ENCODE peak calls at places on chromosome 16, in nine cellular contexts. H is NCI-H1048; T is kidney; G is fibroblast of villous mesenchyme; X is NCI-H1105; F is stimulated activated CD4-positive, alpha-beta T cell treated with anti-CD3 and anti-CD28 coated beads, Interleukin-15, amount 100 ng/mL, for 48 hours; J is fibroblast of lung; E is hypothalamus; R is ACHN. B is an unnamed sample.

GRCh38 chr16:86882586-86883280 is 304.4 kb downstream of the FOXL1 start:
- DNase-seq in H (no peak), T (no peak), G (peak; percentile 64), X (no peak), F (no peak), J (peak; percentile 73), E (no peak), R (peak; percentile 79), B (no peak)

GRCh38 chr16:68286153-68287074 is 22.1 kb downstream of the SLC7A6 start:
- DNase-seq in H (no peak), T (no peak), G (no peak), X (no peak), F (no peak), J (no peak), E (no peak), R (no peak), B (peak; percentile 58)

GRCh38 chr16:16788004-16788403 is 409.1 kb downstream of the NPIPA7 start:
- DNase-seq in H (no peak), T (no peak), G (no peak), X (no peak), F (no peak), J (no peak), E (no peak), R (no peak), B (no peak)

GRCh38 chr16:86825631-86826030 is 247.3 kb downstream of the FOXL1 start:
- DNase-seq in H (no peak), T (no peak), G (no peak), X (no peak), F (no peak), J (no peak), E (no peak), R (no peak), B (no peak)

GRCh38 chr16:72832640-72833039 is 215.3 kb downstream of the ZFHX3 start:
- DNase-seq in H (peak; percentile 6), T (peak; percentile 87), G (peak; percentile 76), X (peak; percentile 25), F (peak; percentile 32), J (peak; percentile 73), E (peak; percentile 66), R (peak; percentile 80), B (peak; percentile 41)

GRCh38 chr16:89482824-89483220 is 7.5 kb downstream of the ANKRD11 start:
- DNase-seq in H (no peak), T (no peak), G (no peak), X (no peak), F (no peak), J (no peak), E (no peak), R (no peak), B (no peak)

GRCh38 chr16:836221-836620 is 35.7 kb upstream of the GNG13 start:
- DNase-seq in H (no peak), T (no peak), G (no peak), X (no peak), F (no peak), J (no peak), E (no peak), R (no peak), B (no peak)

GRCh38 chr16:31876955-31877828 is 3.6 kb downstream of the ZNF267 start:
- DNase-seq in H (no peak), T (no peak), G (peak; percentile 80), X (no peak), F (no peak), J (peak; percentile 86), E (no peak), R (peak; percentile 87), B (no peak)

GRCh38 chr16:28567292-28567691 is 13.6 kb downstream of the SGF29 start:
- DNase-seq in H (no peak), T (no peak), G (no peak), X (no peak), F (no peak), J (no peak), E (no peak), R (no peak), B (no peak)

GRCh38 chr16:11399261-11399831 is 54.1 kb downstream of the RMI2 start:
- DNase-seq in H (no peak), T (peak; percentile 58), G (no peak), X (no peak), F (no peak), J (no peak), E (no peak), R (no peak), B (no peak)

GRCh38 chr16:5918553-5919127 is 821.0 kb upstream of the EEF2KMT start:
- DNase-seq in H (no peak), T (no peak), G (no peak), X (no peak), F (no peak), J (no peak), E (no peak), R (no peak), B (no peak)

GRCh38 chr16:82715160-82715559 is 88.4 kb downstream of the CDH13 start:
- DNase-seq in H (no peak), T (no peak), G (no peak), X (no peak), F (no peak), J (no peak), E (no peak), R (no peak), B (no peak)

GRCh38 chr16:28012031-28012445 is 51.5 kb downstream of the GSG1L start:
- DNase-seq in H (no peak), T (no peak), G (peak; percentile 14), X (no peak), F (no peak), J (no peak), E (no peak), R (no peak), B (no peak)

GRCh38 chr16:66199189-66199588 is 167.3 kb upstream of the CDH5 start:
- DNase-seq in H (no peak), T (no peak), G (peak; percentile 52), X (no peak), F (no peak), J (peak; percentile 52), E (no peak), R (no peak), B (no peak)

GRCh38 chr16:47311738-47312505 is 148.9 kb downstream of the ITFG1 start:
- DNase-seq in H (no peak), T (no peak), G (no peak), X (peak; percentile 2), F (no peak), J (no peak), E (peak; percentile 11), R (no peak), B (no peak)

GRCh38 chr16:4612474-4612931 is 2.2 kb downstream of the UBALD1 start:
- DNase-seq in H (no peak), T (no peak), G (no peak), X (no peak), F (no peak), J (no peak), E (no peak), R (no peak), B (no peak)

GRCh38 chr16:57357330-57358151 is 1.0 kb upstream of the CCL22 start:
- DNase-seq in H (no peak), T (peak; percentile 39), G (no peak), X (no peak), F (no peak), J (no peak), E (no peak), R (no peak), B (no peak)

GRCh38 chr16:15782573-15783365 is 74.1 kb downstream of the MYH11 start:
- DNase-seq in H (no peak), T (peak; percentile 20), G (no peak), X (no peak), F (no peak), J (no peak), E (no peak), R (no peak), B (no peak)

GRCh38 chr16:72565137-72565536 is 393.2 kb upstream of the PMFBP1 start:
- DNase-seq in H (no peak), T (no peak), G (no peak), X (no peak), F (no peak), J (no peak), E (no peak), R (no peak), B (no peak)